ENCODE peak calls at places on chromosomes 11 and 22, in seven cellular contexts. D is fibroblast of the aortic adventitia, I is cardiac muscle cell, B is AG04450, C is psoas muscle, Q is AG04449, X is fibroblast of pulmonary artery. W is an unnamed sample.

GRCh38 chr22:27718186-27719032 is 83.1 kb downstream of the MN1 start:
- DNase-seq in Q (peak), D (peak), B (peak), I (peak), X (peak), C (peak), W (peak)

GRCh38 chr11:46677991-46678740 is 22.3 kb downstream of the ARHGAP1 start:
- DNase-seq in B (no peak), X (no peak), C (no peak), Q (no peak), D (no peak), I (no peak), W (no peak)

GRCh38 chr11:1826552-1827094 is 8.2 kb upstream of the SYT8 start:
- DNase-seq in X (peak), B (no peak), Q (peak), C (no peak), I (peak), D (peak), W (no peak)

GRCh38 chr11:70823771-70824170 is 425.4 kb downstream of the CTTN start:
- DNase-seq in C (no peak), Q (no peak), X (no peak), D (no peak), B (no peak), I (no peak), W (no peak)

GRCh38 chr22:46761539-46762237 is 762 bp upstream of the TBC1D22A start:
- DNase-seq in I (peak), C (no peak), X (no peak), Q (no peak), D (no peak), B (no peak), W (no peak)

GRCh38 chr11:32580967-32581366 is 2.7 kb upstream of the EIF3M start:
- DNase-seq in B (no peak), D (peak), I (peak), Q (no peak), C (no peak), X (peak), W (no peak)

GRCh38 chr11:110251837-110252236 is 44.6 kb downstream of the RDX start:
- DNase-seq in I (peak), B (no peak), D (peak), C (no peak), Q (peak), X (peak), W (no peak)

GRCh38 chr11:22169833-22170232 is 23.1 kb upstream of the ANO5 start:
- DNase-seq in I (no peak), Q (no peak), X (peak), B (no peak), D (no peak), C (no peak), W (no peak)

GRCh38 chr22:50303848-50304527 is 3.5 kb downstream of the PLXNB2 start:
- DNase-seq in X (no peak), I (no peak), D (no peak), B (no peak), Q (no peak), C (no peak), W (no peak)

GRCh38 chr11:125414121-125414520 is 81.9 kb downstream of the FEZ1 start:
- DNase-seq in B (no peak), C (no peak), I (no peak), X (no peak), Q (no peak), D (no peak), W (no peak)

GRCh38 chr11:118012083-118012669 is 26.0 kb downstream of the IL10RA start:
- DNase-seq in I (peak), X (no peak), Q (no peak), C (peak), D (no peak), B (no peak), W (no peak)

GRCh38 chr11:68841718-68842426 is at the start of gene CPT1A:
- DNase-seq in Q (no peak), C (peak), X (peak), I (peak), D (peak), B (no peak), W (no peak)

GRCh38 chr11:132332521-132332920 is 962.1 kb downstream of the NTM start:
- DNase-seq in X (no peak), Q (no peak), I (no peak), B (no peak), D (no peak), C (no peak), W (no peak)

GRCh38 chr22:44331881-44332714 is 19.3 kb upstream of the SHISAL1 start:
- DNase-seq in X (peak), Q (no peak), B (no peak), D (peak), C (no peak), I (peak), W (no peak)

GRCh38 chr11:100467821-100468508 is 219.1 kb upstream of the ARHGAP42 start:
- DNase-seq in Q (no peak), X (no peak), B (no peak), D (no peak), I (no peak), C (no peak), W (no peak)

GRCh38 chr11:125270106-125270505 is 105.6 kb downstream of the PKNOX2 start:
- DNase-seq in I (no peak), B (no peak), X (no peak), C (no peak), D (no peak), Q (no peak), W (no peak)

GRCh38 chr11:27209562-27210005 is 153.4 kb downstream of the CCDC34 start:
- DNase-seq in X (peak), B (no peak), C (peak), I (peak), Q (peak), D (peak), W (peak)

GRCh38 chr11:87252869-87253268 is 215.1 kb downstream of the TMEM135 start:
- DNase-seq in X (no peak), D (no peak), I (no peak), B (no peak), C (no peak), Q (no peak), W (no peak)

GRCh38 chr22:19759994-19760651 is 455 bp upstream of the TBX1 start:
- DNase-seq in X (no peak), C (no peak), I (no peak), Q (no peak), D (no peak), B (no peak), W (no peak)

GRCh38 chr11:102109896-102110760 is at the start of gene YAP1:
- DNase-seq in Q (no peak), X (peak), C (peak), D (peak), I (peak), B (no peak), W (peak)

GRCh38 chr11:27412192-27412691 is 49.2 kb upstream of the CCDC34 start:
- DNase-seq in B (no peak), X (no peak), C (no peak), D (no peak), I (no peak), Q (no peak), W (no peak)

GRCh38 chr11:119421941-119422504 is 949 bp downstream of the THY1 start:
- DNase-seq in I (peak), X (no peak), B (no peak), Q (no peak), D (peak), C (no peak), W (no peak)

GRCh38 chr11:31812392-31813241 is 1.5 kb upstream of the PAX6 start:
- DNase-seq in B (no peak), D (no peak), Q (no peak), C (peak), X (no peak), I (no peak), W (no peak)

GRCh38 chr11:75223954-75224643 is 16.5 kb upstream of the TPBGL start:
- DNase-seq in Q (no peak), X (no peak), D (no peak), B (no peak), I (no peak), C (no peak), W (no peak)

GRCh38 chr22:44091021-44091721 is 67.1 kb downstream of the PARVB start:
- DNase-seq in D (peak), Q (no peak), C (peak), I (peak), X (peak), B (no peak), W (no peak)

GRCh38 chr11:123570939-123571590 is 83.4 kb downstream of the SCN3B start:
- DNase-seq in B (no peak), I (no peak), D (no peak), X (no peak), C (no peak), Q (no peak), W (no peak)

GRCh38 chr11:44235765-44236201 is 74.2 kb downstream of the ALX4 start:
- DNase-seq in I (peak), B (no peak), Q (no peak), X (peak), D (peak), C (no peak), W (no peak)

GRCh38 chr11:72075109-72075508 is 5.2 kb downstream of the NUMA1 start:
- DNase-seq in C (no peak), B (no peak), Q (no peak), I (peak), X (no peak), D (no peak), W (no peak)

GRCh38 chr11:116731097-116731761 is 41.6 kb downstream of the BUD13 start:
- DNase-seq in X (peak), D (peak), Q (no peak), B (no peak), C (peak), I (peak), W (no peak)

GRCh38 chr22:35421121-35421520 is 21.2 kb downstream of the MCM5 start:
- DNase-seq in C (no peak), D (no peak), B (no peak), Q (no peak), X (no peak), I (no peak), W (no peak)
- TF ChIP-seq CTCF in C (no peak), D (no peak), B (no peak), Q (no peak), X (no peak), I (no peak), W (no peak)

DNA sequence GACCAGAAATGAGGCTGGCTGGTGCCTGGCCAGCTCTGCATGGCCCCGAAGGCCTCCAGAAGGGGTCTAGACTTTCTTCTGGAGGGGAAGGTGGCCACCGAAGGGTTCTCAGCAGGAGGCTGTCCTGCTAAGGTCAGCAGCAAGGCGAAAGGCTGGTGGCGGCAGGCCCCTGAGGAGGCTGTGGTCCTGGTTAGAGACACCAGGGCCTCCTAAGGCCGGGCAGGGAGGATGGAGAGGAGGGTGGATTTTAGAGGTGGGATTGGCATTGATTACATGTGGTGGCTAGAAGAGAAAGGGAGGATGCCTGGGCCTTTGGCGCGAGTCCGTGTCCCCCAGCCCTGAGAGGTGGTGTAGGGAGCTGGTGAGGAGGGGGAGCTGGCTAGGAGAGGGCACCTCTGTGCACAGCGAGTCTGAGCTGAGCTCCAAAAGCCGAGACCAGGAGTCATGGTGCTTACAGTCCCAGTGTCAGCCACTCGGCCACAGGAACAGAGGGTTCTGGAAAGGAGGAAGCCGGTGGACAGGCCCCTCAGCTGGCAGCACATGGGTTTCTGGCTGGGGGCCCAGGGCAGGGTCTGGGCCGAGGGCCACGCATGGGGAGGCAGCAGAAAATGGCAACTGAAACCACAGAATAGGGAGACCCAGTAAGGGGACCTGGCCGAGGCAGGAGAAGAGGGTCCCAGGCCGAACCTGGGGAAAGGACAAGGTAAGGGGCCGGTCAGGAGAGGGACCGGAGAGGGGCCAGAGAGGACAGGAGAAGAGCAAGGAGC is 2.5 kb downstream of the FERMT3 start:
- DNase-seq in I (no peak), X (no peak), Q (no peak), D (no peak), B (no peak), C (no peak), W (no peak)
- H3K4me3 ChIP-seq in I (no peak), X (no peak), Q (no peak), D (no peak), B (no peak), C (peak), W (no peak)

GRCh38 chr11:73381589-73381988 is 5.4 kb downstream of the RELT start:
- DNase-seq in D (no peak), Q (no peak), C (peak), B (no peak), X (no peak), I (no peak), W (no peak)
- TF ChIP-seq CTCF in D (no peak), Q (no peak), C (no peak), B (no peak), X (no peak), I (no peak), W (no peak)

GRCh38 chr11:73596547-73596946 is 1.4 kb downstream of the FAM168A start:
- DNase-seq in C (no peak), B (no peak), D (no peak), I (no peak), Q (no peak), X (no peak), W (no peak)
- H3K4me3 ChIP-seq in C (peak), B (peak), D (peak), I (peak), Q (peak), X (peak), W (peak)

DNA sequence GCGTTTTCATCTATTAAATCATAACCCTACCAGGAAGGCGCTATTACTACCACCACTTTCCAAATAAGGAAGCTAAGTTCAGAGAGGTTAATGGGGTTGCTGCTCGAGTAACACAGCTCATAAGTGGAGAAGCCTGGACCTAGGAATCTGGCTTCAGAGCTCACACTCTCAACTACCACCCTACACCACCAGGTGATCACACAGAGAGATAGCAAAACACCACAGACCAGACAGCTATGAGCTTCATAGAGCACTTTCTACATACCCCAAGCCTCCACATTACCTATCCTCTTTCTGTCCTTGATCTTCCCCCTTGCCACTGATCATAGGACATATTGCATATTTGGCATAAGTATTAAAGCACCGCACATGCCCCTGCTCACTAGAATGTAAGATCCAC is 65.4 kb downstream of the TIMP3 start:
- DNase-seq in C (no peak), X (no peak), D (no peak), B (no peak), I (no peak), Q (no peak), W (no peak)
- TF ChIP-seq CTCF in C (no peak), X (no peak), D (no peak), B (no peak), I (no peak), Q (no peak), W (no peak)

DNA sequence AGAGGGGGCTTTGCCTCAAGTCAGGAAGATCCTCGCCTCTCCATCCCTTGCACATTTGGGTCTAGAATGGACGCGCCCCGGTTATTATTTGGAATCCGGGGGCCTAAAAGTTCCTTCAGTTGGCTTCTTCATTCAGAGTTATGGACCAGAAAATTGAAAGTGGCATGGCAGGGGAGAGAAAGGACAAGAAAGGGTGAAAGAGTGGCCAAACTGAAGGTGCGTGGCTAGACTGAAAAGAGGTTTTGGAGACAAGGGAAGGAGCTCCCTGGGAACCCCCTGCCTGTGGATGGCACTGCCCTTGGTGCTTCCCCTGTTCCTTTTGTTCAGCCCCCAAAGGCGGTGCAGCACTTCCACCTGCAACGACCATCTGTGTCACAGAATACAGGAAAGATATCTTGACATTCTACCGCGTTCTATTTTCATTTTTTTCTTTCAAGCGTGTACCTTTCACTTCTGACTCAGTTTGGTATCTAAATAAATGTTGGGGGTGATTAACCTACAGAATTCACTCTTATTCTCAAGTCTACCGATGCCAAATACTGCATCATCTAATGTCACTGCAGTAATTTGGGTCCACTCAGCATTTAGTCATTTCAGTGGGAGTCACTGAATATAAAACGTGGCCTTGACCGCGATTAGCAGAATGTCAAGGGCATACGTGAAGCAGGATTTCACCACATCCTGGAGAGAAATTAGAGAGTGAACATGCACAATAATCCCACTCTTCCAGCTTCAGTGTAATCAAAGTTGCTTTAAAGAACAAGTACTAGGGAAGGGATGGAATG is 88.1 kb upstream of the ARHGAP32 start:
- DNase-seq in X (peak), D (peak), C (no peak), B (no peak), Q (no peak), I (peak), W (no peak)
- H3K4me3 ChIP-seq in X (peak), D (peak), C (peak), B (peak), Q (peak), I (peak), W (peak)

GRCh38 chr11:77054018-77054417 is 12.8 kb upstream of the CAPN5 start:
- DNase-seq in Q (no peak), I (no peak), D (no peak), C (no peak), B (no peak), X (no peak), W (no peak)

GRCh38 chr11:77056814-77057402 is 9.9 kb upstream of the CAPN5 start:
- DNase-seq in D (no peak), C (no peak), X (no peak), I (no peak), Q (no peak), B (no peak), W (no peak)

GRCh38 chr11:77055913-77056312 is 10.9 kb upstream of the CAPN5 start:
- DNase-seq in B (no peak), D (no peak), X (no peak), I (no peak), Q (no peak), C (no peak), W (no peak)

GRCh38 chr11:77053217-77054013 is 13.4 kb upstream of the CAPN5 start:
- DNase-seq in I (no peak), B (no peak), Q (no peak), C (no peak), X (no peak), D (no peak), W (no peak)

GRCh38 chr11:77055056-77055680 is 11.6 kb upstream of the CAPN5 start:
- DNase-seq in Q (no peak), X (no peak), D (no peak), I (no peak), C (no peak), B (no peak), W (no peak)
- TF ChIP-seq CTCF in Q (no peak), X (no peak), D (no peak), I (no peak), C (no peak), B (no peak), W (no peak)

GRCh38 chr11:35862666-35863065 is 81.2 kb upstream of the LDLRAD3 start:
- DNase-seq in I (no peak), Q (no peak), C (no peak), X (no peak), B (no peak), D (no peak), W (no peak)
- H3K4me3 ChIP-seq in I (no peak), Q (no peak), C (no peak), X (no peak), B (no peak), D (no peak), W (no peak)

GRCh38 chr11:108253176-108253575 is 30.3 kb downstream of the ATM start:
- DNase-seq in X (peak), B (no peak), I (no peak), Q (no peak), C (no peak), D (peak), W (no peak)
- TF ChIP-seq CTCF in X (no peak), B (no peak), I (no peak), Q (no peak), C (no peak), D (no peak), W (no peak)

GRCh38 chr22:24694971-24695928 is 79.3 kb downstream of the PIWIL3 start:
- DNase-seq in Q (no peak), D (no peak), X (no peak), I (no peak), C (no peak), B (no peak), W (no peak)
- H3K4me3 ChIP-seq in Q (no peak), D (no peak), X (no peak), I (no peak), C (no peak), B (no peak), W (no peak)

W was measured in BJ.